ENCODE peak calls at places on chromosomes 13 and 19, in six cellular contexts. Y is posterior cingulate gyrus, P is Peyer's patch, E is cardiac fibroblast, L is colonic mucosa, S is C1 segment of cervical spinal cord. Q is an unnamed sample.

GRCh38 chr19:4089400-4089908 is 22.8 kb upstream of the ZBTB7A start:
- DNase-seq in Y (no peak), P (peak; percentile 38), E (no peak), L (peak; percentile 36), S (peak; percentile 55), Q (no peak)

GRCh38 chr19:44770550-44771257 is 7.0 kb upstream of the CBLC start:
- DNase-seq in Y (peak; percentile 75), P (peak; percentile 99), E (peak; percentile 96), L (peak; percentile 99), S (peak; percentile 63), Q (peak; percentile 95)

GRCh38 chr13:37303610-37304009 is 198.1 kb upstream of the CSNK1A1L start:
- DNase-seq in Y (no peak), P (no peak), E (no peak), L (no peak), S (no peak), Q (no peak)

GRCh38 chr19:7944177-7944761 is 803 bp upstream of the TIMM44 start:
- DNase-seq in Y (peak; percentile 84), P (peak; percentile 92), E (peak; percentile 98), L (peak; percentile 92), S (peak; percentile 77), Q (peak; percentile 84)

GRCh38 chr19:35557539-35558399 is 5.7 kb downstream of the ATP4A start:
- DNase-seq in Y (peak; percentile 27), P (peak; percentile 40), E (peak; percentile 42), L (peak; percentile 75), S (no peak), Q (peak; percentile 71)

GRCh38 chr13:32086366-32086765 is 54.8 kb downstream of the FRY start:
- DNase-seq in Y (no peak), P (no peak), E (no peak), L (no peak), S (no peak), Q (no peak)

GRCh38 chr19:57773488-57773887 is 4.0 kb downstream of the ZNF586 start:
- DNase-seq in Y (no peak), P (no peak), E (no peak), L (no peak), S (no peak), Q (no peak)

GRCh38 chr13:35743165-35743564 is 266.7 kb upstream of the MAB21L1 start:
- DNase-seq in Y (no peak), P (no peak), E (no peak), L (no peak), S (no peak), Q (no peak)

GRCh38 chr19:31170046-31170445 is 179.2 kb downstream of the TSHZ3 start:
- DNase-seq in Y (no peak), P (no peak), E (no peak), L (no peak), S (no peak), Q (no peak)

GRCh38 chr19:56147307-56147706 is 6.2 kb downstream of the ZNF444 start:
- DNase-seq in Y (no peak), P (no peak), E (no peak), L (no peak), S (no peak), Q (no peak)

GRCh38 chr19:33796164-33797100 is at the start of gene KCTD15:
- DNase-seq in Y (peak; percentile 36), P (no peak), E (peak; percentile 58), L (peak; percentile 67), S (peak; percentile 76), Q (peak; percentile 53)

GRCh38 chr19:42295831-42296525 is 6.0 kb upstream of the PRR19 start:
- DNase-seq in Y (peak; percentile 85), P (peak; percentile 94), E (peak; percentile 62), L (peak; percentile 93), S (peak; percentile 60), Q (peak; percentile 80)

GRCh38 chr13:37617162-37617561 is 18.6 kb upstream of the POSTN start:
- DNase-seq in Y (no peak), P (no peak), E (peak; percentile 92), L (no peak), S (no peak), Q (peak; percentile 25)

GRCh38 chr13:101917833-101918755 is 465.6 kb downstream of the ITGBL1 start:
- DNase-seq in Y (peak; percentile 16), P (no peak), E (no peak), L (no peak), S (no peak), Q (peak; percentile 5)

GRCh38 chr13:57629391-57629804 is 2.1 kb upstream of the PCDH17 start:
- DNase-seq in Y (peak; percentile 72), P (no peak), E (no peak), L (no peak), S (peak; percentile 62), Q (no peak)

GRCh38 chr19:48632692-48633147 is 4.5 kb downstream of the DBP start:
- DNase-seq in Y (no peak), P (no peak), E (peak; percentile 53), L (no peak), S (no peak), Q (no peak)

GRCh38 chr13:75550159-75550567 is 572 bp downstream of the UCHL3 start:
- DNase-seq in Y (no peak), P (no peak), E (peak; percentile 72), L (peak; percentile 62), S (no peak), Q (peak; percentile 53)

GRCh38 chr13:75263741-75264407 is 218.1 kb downstream of the TBC1D4 start:
- DNase-seq in Y (no peak), P (no peak), E (peak; percentile 18), L (no peak), S (no peak), Q (peak; percentile 16)

GRCh38 chr19:1749373-1750342 is 3.6 kb upstream of the ONECUT3 start:
- DNase-seq in Y (no peak), P (no peak), E (no peak), L (no peak), S (no peak), Q (no peak)

GRCh38 chr19:40323705-40324104 is 24.5 kb downstream of the C19orf47 start:
- DNase-seq in Y (no peak), P (no peak), E (no peak), L (no peak), S (no peak), Q (no peak)

GRCh38 chr13:84025828-84026227 is 143.6 kb upstream of the SLITRK1 start:
- DNase-seq in Y (no peak), P (no peak), E (no peak), L (no peak), S (no peak), Q (no peak)